ENCODE peak calls at places on chromosomes 5 and 9, in ten cellular contexts. Q is COR-L47, A is T-helper 2 cell, X is substantia nigra, G is activated T-cell treated with anti-CD3 and anti-CD28 coated beads for 1 hour, Z is type B pancreatic cell, N is fibroblast of the aortic adventitia, C is occipital lobe, Y is GM12865, S is caudate nucleus. L is an unnamed sample.

GRCh38 chr5:66171349-66172344 is 27.5 kb downstream of the SREK1 start:
- DNase-seq in Q (peak), A (peak), X (no peak), G (peak), Z (no peak), N (peak), C (no peak), Y (peak), S (no peak), L (peak)

GRCh38 chr9:105667867-105668266 is 5.6 kb downstream of the TAL2 start:
- DNase-seq in Q (no peak), A (no peak), X (no peak), G (no peak), Z (no peak), N (no peak), C (no peak), Y (no peak), S (no peak), L (no peak)

GRCh38 chr9:121107041-121107440 is 32.3 kb downstream of the CNTRL start:
- DNase-seq in Q (no peak), A (no peak), X (no peak), G (no peak), Z (no peak), N (peak), C (no peak), Y (no peak), S (no peak), L (no peak)

GRCh38 chr5:147098233-147098790 is 136.5 kb upstream of the STK32A start:
- DNase-seq in Q (peak), A (no peak), X (no peak), G (no peak), Z (no peak), N (peak), C (no peak), Y (peak), S (no peak), L (no peak)

GRCh38 chr9:123834218-123834906 is 95.6 kb downstream of the DENND1A start:
- DNase-seq in Q (peak), A (no peak), X (no peak), G (no peak), Z (no peak), N (no peak), C (no peak), Y (no peak), S (no peak), L (no peak)

GRCh38 chr9:90890146-90890545 is 88.5 kb downstream of the SYK start:
- DNase-seq in Q (no peak), A (no peak), X (no peak), G (no peak), Z (no peak), N (no peak), C (no peak), Y (no peak), S (no peak), L (no peak)

GRCh38 chr5:102865510-102866314 is 110.6 kb downstream of the PAM start:
- DNase-seq in Q (peak), A (peak), X (peak), G (no peak), Z (peak), N (peak), C (peak), Y (peak), S (peak), L (no peak)

GRCh38 chr5:1017691-1018455 is 9.3 kb downstream of the NKD2 start:
- DNase-seq in Q (no peak), A (no peak), X (no peak), G (no peak), Z (no peak), N (no peak), C (no peak), Y (no peak), S (no peak), L (no peak)

GRCh38 chr9:98745470-98745869 is 36.7 kb upstream of the GABBR2 start:
- DNase-seq in Q (no peak), A (no peak), X (no peak), G (no peak), Z (no peak), N (no peak), C (no peak), Y (no peak), S (no peak), L (no peak)

GRCh38 chr5:1657161-1657741 is 133.5 kb upstream of the LPCAT1 start:
- DNase-seq in Q (no peak), A (no peak), X (no peak), G (no peak), Z (peak), N (no peak), C (no peak), Y (no peak), S (no peak), L (no peak)

GRCh38 chr5:103203226-103203625 is 55.3 kb upstream of the MACIR start:
- DNase-seq in Q (no peak), A (no peak), X (no peak), G (no peak), Z (no peak), N (no peak), C (no peak), Y (no peak), S (no peak), L (no peak)

GRCh38 chr9:89815903-89816573 is 211.2 kb downstream of the GADD45G start:
- DNase-seq in Q (no peak), A (no peak), X (no peak), G (no peak), Z (peak), N (no peak), C (no peak), Y (peak), S (no peak), L (peak)

GRCh38 chr5:171623551-171624097 is 162.0 kb upstream of the SMIM23 start:
- DNase-seq in Q (no peak), A (no peak), X (no peak), G (no peak), Z (no peak), N (no peak), C (no peak), Y (no peak), S (no peak), L (no peak)

GRCh38 chr5:141100243-141100805 is at the start of gene PCDHB3:
- DNase-seq in Q (peak), A (no peak), X (no peak), G (no peak), Z (no peak), N (peak), C (no peak), Y (peak), S (no peak), L (no peak)

GRCh38 chr5:141392429-141393198 is at the start of gene PCDHGA8:
- DNase-seq in Q (no peak), A (no peak), X (no peak), G (no peak), Z (no peak), N (peak), C (no peak), Y (no peak), S (no peak), L (no peak)

GRCh38 chr9:131943397-131943796 is 136.3 kb downstream of the MED27 start:
- DNase-seq in Q (no peak), A (no peak), X (no peak), G (no peak), Z (no peak), N (no peak), C (peak), Y (no peak), S (no peak), L (no peak)

GRCh38 chr9:103661663-103662062 is 432.4 kb upstream of the SMC2 start:
- DNase-seq in Q (peak), A (no peak), X (no peak), G (no peak), Z (no peak), N (no peak), C (no peak), Y (no peak), S (no peak), L (no peak)

GRCh38 chr9:110048976-110049698 is 158.8 kb downstream of the C9orf152 start:
- DNase-seq in Q (no peak), A (no peak), X (no peak), G (no peak), Z (peak), N (peak), C (no peak), Y (peak), S (no peak), L (peak)

GRCh38 chr9:120265791-120266190 is 314.2 kb downstream of the CDK5RAP2 start:
- DNase-seq in Q (peak), A (no peak), X (no peak), G (no peak), Z (no peak), N (peak), C (no peak), Y (no peak), S (no peak), L (no peak)

L was measured in memory B cell.